ENCODE peak calls at places on chromosome 4, in ten cellular contexts. Q is MM.1S; A is WERI-Rb-1; X is lung; F is H9; D is fibroblast of lung; M is lower lobe of right lung; H is colonic mucosa; N is CD4-positive, alpha-beta memory T cell; B is brain microvascular endothelial cell. J is an unnamed sample.

GRCh38 chr4:138669479-138670165 is 346.0 kb upstream of the NOCT start:
- DNase-seq in X (no peak), D (peak; percentile 59), Q (no peak), M (no peak), B (peak; percentile 89), A (peak; percentile 24), N (no peak), H (no peak), F (no peak), J (no peak)

GRCh38 chr4:183173580-183174526 is 74.8 kb downstream of the WWC2 start:
- DNase-seq in F (peak; percentile 52), Q (no peak), X (no peak), A (no peak), N (no peak), D (no peak), H (no peak), B (peak; percentile 30), M (no peak), J (no peak)

GRCh38 chr4:788636-789297 is 37.2 kb downstream of the CPLX1 start:
- DNase-seq in D (no peak), Q (no peak), X (no peak), A (no peak), N (no peak), F (no peak), H (peak; percentile 60), M (peak; percentile 44), B (no peak), J (no peak)

GRCh38 chr4:3411676-3412075 is 30.1 kb upstream of the HGFAC start:
- DNase-seq in M (peak; percentile 39), Q (no peak), H (no peak), F (peak; percentile 18), B (no peak), D (no peak), X (no peak), N (no peak), A (peak; percentile 6), J (no peak)

GRCh38 chr4:183099537-183100297 is 660 bp downstream of the WWC2 start:
- DNase-seq in M (peak; percentile 67), H (no peak), Q (peak; percentile 16), B (no peak), A (peak; percentile 74), X (peak; percentile 34), N (no peak), D (no peak), F (peak; percentile 73), J (peak; percentile 37)

GRCh38 chr4:85741921-85742591 is 267.1 kb downstream of the ARHGAP24 start:
- DNase-seq in B (no peak), D (no peak), F (no peak), X (no peak), N (no peak), A (no peak), M (no peak), Q (no peak), H (no peak), J (no peak)

GRCh38 chr4:2787230-2788100 is 5.4 kb upstream of the SH3BP2 start:
- DNase-seq in X (no peak), Q (peak; percentile 35), A (no peak), D (no peak), N (peak; percentile 42), M (peak; percentile 64), B (no peak), H (peak; percentile 26), F (peak; percentile 52), J (no peak)

GRCh38 chr4:165872443-165873297 is at the start of gene TLL1:
- DNase-seq in D (peak; percentile 6), A (no peak), B (no peak), N (no peak), M (no peak), H (peak; percentile 19), Q (no peak), F (peak; percentile 34), X (no peak), J (no peak)

GRCh38 chr4:20287246-20287645 is 35.5 kb downstream of the SLIT2 start:
- DNase-seq in Q (no peak), A (no peak), B (no peak), F (no peak), H (no peak), N (no peak), D (no peak), X (no peak), M (no peak), J (no peak)

GRCh38 chr4:6268650-6269399 is 825 bp upstream of the WFS1 start:
- DNase-seq in M (peak; percentile 41), F (no peak), B (no peak), D (no peak), X (no peak), Q (no peak), N (peak; percentile 39), H (no peak), A (no peak), J (no peak)

GRCh38 chr4:129429566-129430339 is 333.8 kb downstream of the C4orf33 start:
- DNase-seq in M (no peak), X (no peak), F (no peak), D (no peak), H (no peak), Q (no peak), A (no peak), B (no peak), N (no peak), J (no peak)

GRCh38 chr4:84309191-84309590 is 189.9 kb downstream of the NKX6-1 start:
- DNase-seq in Q (no peak), X (no peak), B (no peak), N (no peak), D (no peak), M (no peak), H (no peak), F (no peak), A (peak; percentile 55), J (no peak)

GRCh38 chr4:53705151-53705764 is 114.0 kb upstream of the LNX1 start:
- DNase-seq in B (no peak), N (no peak), D (no peak), Q (peak; percentile 35), A (no peak), H (no peak), M (no peak), X (no peak), F (no peak), J (no peak)

GRCh38 chr4:42151568-42152506 is 618 bp downstream of the BEND4 start:
- DNase-seq in F (peak; percentile 94), H (peak; percentile 26), A (peak; percentile 91), X (no peak), D (no peak), N (no peak), Q (peak; percentile 83), B (no peak), M (no peak), J (no peak)

GRCh38 chr4:95869961-95870500 is 30.1 kb downstream of the PDHA2 start:
- DNase-seq in B (peak; percentile 1), M (no peak), N (no peak), H (no peak), Q (no peak), F (peak; percentile 27), X (no peak), D (no peak), A (no peak), J (no peak)

GRCh38 chr4:72924814-72925213 is 144.7 kb downstream of the COX18 start:
- DNase-seq in Q (no peak), D (no peak), N (no peak), B (no peak), M (no peak), A (no peak), X (no peak), H (no peak), F (no peak), J (no peak)
- H3K27ac ChIP-seq in Q (no peak overlapping the region), D (no peak overlapping the region), N (no peak overlapping the region), B (no peak overlapping the region), M (no peak overlapping the region), A (no peak overlapping the region), X (no peak overlapping the region), H (no peak overlapping the region), F (no peak overlapping the region), J (no peak overlapping the region)

DNA sequence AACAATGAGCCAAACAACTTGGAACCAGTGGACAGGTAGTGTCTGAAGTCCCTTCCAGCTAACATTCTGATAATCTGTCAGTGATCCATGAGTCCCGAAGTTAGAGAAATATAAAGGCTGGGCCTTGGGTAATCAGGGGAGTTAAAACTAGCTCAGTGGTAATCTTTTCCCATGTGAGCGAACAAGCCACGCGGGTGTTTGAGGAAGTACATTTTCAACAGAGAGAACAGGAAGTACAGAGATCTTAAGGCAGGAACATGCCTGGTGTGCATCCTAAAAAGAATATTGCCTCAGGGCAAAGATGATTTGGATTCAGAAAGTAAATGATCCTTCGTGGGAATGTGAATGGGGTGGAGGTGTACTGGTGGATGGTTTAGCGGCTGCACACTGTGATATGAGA is 42.9 kb downstream of the FNIP2 start:
- DNase-seq in B (peak; percentile 40), M (no peak), D (no peak), A (no peak), H (peak; percentile 55), Q (no peak), N (no peak), F (no peak), X (no peak), J (peak; percentile 66)
- H3K27ac ChIP-seq in B (peak overlapping the region; percentile 95), M (peak overlapping the region; percentile 75), D (no peak overlapping the region), A (no peak overlapping the region), H (peak overlapping the region; percentile 83), Q (no peak overlapping the region), N (no peak overlapping the region), F (no peak overlapping the region), X (peak overlapping the region; percentile 70), J (peak overlapping the region; percentile 54)

DNA sequence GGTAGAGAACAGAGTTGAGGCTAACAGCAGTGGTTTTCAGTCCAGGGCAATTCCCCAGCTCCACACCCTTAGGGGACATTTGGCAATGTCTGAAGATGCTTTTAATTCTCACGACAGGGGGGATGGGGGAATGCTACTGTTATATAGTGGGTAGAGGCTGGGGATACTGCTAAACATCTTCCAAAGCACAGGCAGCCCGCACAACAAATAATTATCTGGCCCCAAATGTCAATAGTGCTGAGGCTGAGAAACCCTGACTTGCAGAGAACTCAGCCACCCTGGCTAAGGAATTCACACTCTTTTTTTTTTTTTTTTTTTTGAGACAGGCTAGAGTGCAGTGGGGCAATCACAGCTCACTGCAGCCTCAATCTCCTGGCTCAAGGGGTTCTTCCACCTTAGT is 60.6 kb downstream of the POLR2B start:
- DNase-seq in A (no peak), B (no peak), M (no peak), D (no peak), Q (no peak), H (no peak), N (no peak), X (no peak), F (no peak), J (no peak)
- H3K27ac ChIP-seq in A (no peak overlapping the region), B (no peak overlapping the region), M (no peak overlapping the region), D (no peak overlapping the region), Q (no peak overlapping the region), H (no peak overlapping the region), N (no peak overlapping the region), X (no peak overlapping the region), F (no peak overlapping the region), J (no peak overlapping the region)

DNA sequence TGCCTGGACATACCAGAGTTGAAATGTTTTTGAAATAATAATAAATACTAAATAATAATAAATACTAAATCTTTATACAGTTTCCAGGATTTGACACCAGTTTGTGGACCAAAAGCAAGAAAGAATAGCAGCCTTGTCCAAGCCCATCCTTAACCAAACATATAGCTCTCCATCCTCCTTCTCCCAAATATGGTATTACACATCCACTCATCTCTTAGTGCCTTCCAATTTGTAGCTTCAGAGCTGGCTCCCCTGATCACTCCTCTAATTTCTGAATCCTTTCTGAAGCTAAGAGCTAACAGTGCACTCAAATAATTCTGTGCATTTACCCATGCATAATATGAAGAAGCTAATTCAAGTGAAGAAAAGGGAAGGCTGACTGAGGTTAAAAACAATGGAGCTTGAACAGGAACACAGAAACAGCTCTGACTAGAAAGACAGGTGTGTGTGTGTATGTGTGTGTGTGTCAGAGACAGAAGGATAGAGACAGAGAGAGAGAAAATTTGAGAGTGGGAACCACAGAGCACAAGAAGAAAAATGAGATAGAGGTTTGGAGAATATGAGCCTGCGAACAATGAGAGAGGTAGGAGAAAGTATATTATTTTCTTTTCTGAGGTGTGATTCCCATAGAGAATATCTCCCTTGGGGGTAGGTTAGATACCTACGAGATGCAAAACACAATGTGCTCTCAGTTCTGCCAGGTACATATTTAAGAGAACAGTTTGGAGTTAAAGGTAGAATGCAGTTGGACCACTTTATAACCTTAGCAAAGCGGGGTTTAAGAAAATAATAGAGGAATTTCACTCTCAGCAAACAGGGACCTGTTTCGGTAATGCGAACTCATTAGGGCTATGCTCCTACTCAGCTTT is 123.5 kb downstream of the CAMK2D start:
- DNase-seq in D (no peak), N (no peak), H (no peak), F (no peak), A (no peak), B (no peak), X (no peak), Q (no peak), M (no peak), J (no peak)
- H3K27ac ChIP-seq in D (no peak overlapping the region), N (no peak overlapping the region), H (no peak overlapping the region), F (no peak overlapping the region), A (no peak overlapping the region), B (no peak overlapping the region), X (peak overlapping the region; percentile 57), Q (no peak overlapping the region), M (no peak overlapping the region), J (no peak overlapping the region)